ENCODE peak calls at places on chromosomes 11 and 22, in seven cellular contexts. C is stimulated activated CD8-positive, alpha-beta memory T cell treated with anti-CD3 and anti-CD28 coated beads, Interleukin-4, amount 100 ng/mL, for 24 hours; M is trophoblast cell; A is NCI-H1105 treated with DMSO at 0.1 percent for 48 hours; R is epithelial cell of esophagus; Y is H54; X is activated effector memory CD4-positive, alpha-beta T cell treated with anti-CD3 and anti-CD28 coated beads, Interleukin-2, amount 50 U/mL, for 16 hours. L is an unnamed sample.

GRCh38 chr11:129374081-129374992 is 1.3 kb upstream of the BARX2 start:
- DNase-seq in C (no peak), M (no peak), A (no peak), R (peak), Y (no peak), X (no peak), L (no peak)

GRCh38 chr11:131688056-131688693 is 317.8 kb downstream of the NTM start:
- DNase-seq in C (no peak), M (no peak), A (peak), R (peak), Y (peak), X (no peak), L (peak)

GRCh38 chr11:6992457-6993431 is 27.4 kb downstream of the ZNF214 start:
- DNase-seq in C (no peak), M (peak), A (no peak), R (peak), Y (no peak), X (no peak), L (peak)

GRCh38 chr22:36493690-36494110 is 12.3 kb upstream of the TXN2 start:
- DNase-seq in C (no peak), M (no peak), A (no peak), R (no peak), Y (no peak), X (no peak), L (no peak)

GRCh38 chr11:130246719-130247118 is 68.0 kb downstream of the ZBTB44 start:
- DNase-seq in C (no peak), M (no peak), A (no peak), R (peak), Y (no peak), X (no peak), L (no peak)

GRCh38 chr11:19994712-19995111 is 165.6 kb downstream of the DBX1 start:
- DNase-seq in C (no peak), M (no peak), A (no peak), R (no peak), Y (no peak), X (no peak), L (no peak)

GRCh38 chr11:122697636-122698167 is 42.2 kb downstream of the UBASH3B start:
- DNase-seq in C (no peak), M (peak), A (no peak), R (peak), Y (no peak), X (peak), L (peak)

GRCh38 chr11:31445621-31446020 is 63.8 kb downstream of the IMMP1L start:
- DNase-seq in C (no peak), M (peak), A (no peak), R (peak), Y (no peak), X (no peak), L (no peak)

GRCh38 chr11:18312663-18313420 is 9.1 kb downstream of the HPS5 start:
- DNase-seq in C (no peak), M (peak), A (no peak), R (peak), Y (no peak), X (no peak), L (peak)

GRCh38 chr11:102920118-102920684 is 35.3 kb downstream of the MMP13 start:
- DNase-seq in C (no peak), M (no peak), A (no peak), R (no peak), Y (no peak), X (no peak), L (no peak)

GRCh38 chr11:119085523-119085878 is 820 bp downstream of the HMBS start:
- DNase-seq in C (no peak), M (no peak), A (no peak), R (no peak), Y (no peak), X (peak), L (no peak)

GRCh38 chr11:29963796-29964195 is 53.0 kb downstream of the KCNA4 start:
- DNase-seq in C (no peak), M (no peak), A (no peak), R (no peak), Y (no peak), X (no peak), L (no peak)

GRCh38 chr22:43395296-43395695 is 16.5 kb upstream of the MPPED1 start:
- DNase-seq in C (no peak), M (no peak), A (no peak), R (no peak), Y (no peak), X (no peak), L (no peak)

GRCh38 chr22:49464024-49464423 is 363.6 kb downstream of the BRD1 start:
- DNase-seq in C (no peak), M (no peak), A (no peak), R (no peak), Y (no peak), X (no peak), L (no peak)

GRCh38 chr22:28783786-28784671 is 11.5 kb downstream of the CCDC117 start:
- DNase-seq in C (no peak), M (no peak), A (no peak), R (no peak), Y (no peak), X (no peak), L (no peak)

GRCh38 chr22:39592104-39593060 is 21.8 kb downstream of the CACNA1I start:
- DNase-seq in C (no peak), M (no peak), A (no peak), R (peak), Y (peak), X (no peak), L (peak)

GRCh38 chr11:64031001-64031400 is 4.7 kb upstream of the FLRT1 start:
- DNase-seq in C (no peak), M (no peak), A (no peak), R (no peak), Y (no peak), X (no peak), L (no peak)

GRCh38 chr11:109209572-109209971 is 212.4 kb upstream of the C11orf87 start:
- DNase-seq in C (no peak), M (no peak), A (no peak), R (no peak), Y (no peak), X (no peak), L (no peak)

GRCh38 chr11:61294717-61295595 is at the start of gene VWCE:
- DNase-seq in C (peak), M (peak), A (peak), R (peak), Y (peak), X (peak), L (peak)

GRCh38 chr22:17810570-17811116 is 36.4 kb upstream of the BID start:
- DNase-seq in C (no peak), M (no peak), A (no peak), R (no peak), Y (no peak), X (no peak), L (no peak)

GRCh38 chr11:76609736-76610370 is 60.7 kb downstream of the LRRC32 start:
- DNase-seq in C (no peak), M (no peak), A (no peak), R (no peak), Y (no peak), X (no peak), L (no peak)

GRCh38 chr11:103091024-103091423 is 936 bp downstream of the DCUN1D5 start:
- DNase-seq in C (no peak), M (no peak), A (peak), R (peak), Y (no peak), X (no peak), L (peak)

GRCh38 chr11:124080319-124081001 is 34.8 kb upstream of the VWA5A start:
- DNase-seq in C (no peak), M (peak), A (no peak), R (peak), Y (no peak), X (no peak), L (peak)

GRCh38 chr22:19438286-19438685 is 5.9 kb downstream of the MRPL40 start:
- DNase-seq in C (no peak), M (no peak), A (no peak), R (peak), Y (no peak), X (no peak), L (no peak)

GRCh38 chr11:111408789-111409727 is 30.0 kb upstream of the POU2AF1 start:
- DNase-seq in C (no peak), M (no peak), A (no peak), R (no peak), Y (no peak), X (no peak), L (no peak)

GRCh38 chr11:134535029-134536025 is 123.3 kb upstream of the B3GAT1 start:
- DNase-seq in C (no peak), M (no peak), A (no peak), R (no peak), Y (no peak), X (peak), L (no peak)

GRCh38 chr11:120710354-120711187 is 199.0 kb downstream of the GRIK4 start:
- DNase-seq in C (no peak), M (peak), A (no peak), R (peak), Y (peak), X (no peak), L (peak)

GRCh38 chr11:134668796-134669195 is 256.8 kb upstream of the B3GAT1 start:
- DNase-seq in C (no peak), M (no peak), A (no peak), R (no peak), Y (no peak), X (no peak), L (no peak)

GRCh38 chr11:551596-551995 is 8.9 kb downstream of the LMNTD2 start:
- DNase-seq in C (no peak), M (no peak), A (no peak), R (no peak), Y (no peak), X (no peak), L (no peak)

GRCh38 chr11:44992181-44992582 is 41.5 kb upstream of the TP53I11 start:
- DNase-seq in C (no peak), M (no peak), A (no peak), R (no peak), Y (no peak), X (no peak), L (no peak)

GRCh38 chr11:2519517-2519878 is 74.7 kb downstream of the KCNQ1 start:
- DNase-seq in C (no peak), M (no peak), A (no peak), R (no peak), Y (no peak), X (no peak), L (no peak)

GRCh38 chr11:30128269-30128932 is 102.4 kb upstream of the FSHB start:
- DNase-seq in C (no peak), M (no peak), A (peak), R (peak), Y (no peak), X (no peak), L (peak)

GRCh38 chr11:61543606-61544306 is 35.2 kb downstream of the LRRC10B start:
- DNase-seq in C (no peak), M (no peak), A (no peak), R (peak), Y (peak), X (no peak), L (peak)

GRCh38 chr11:114057605-114058004 is 1.9 kb upstream of the ZBTB16 start:
- DNase-seq in C (no peak), M (no peak), A (no peak), R (no peak), Y (no peak), X (no peak), L (no peak)

GRCh38 chr11:17774232-17775034 is 39.9 kb downstream of the KCNC1 start:
- DNase-seq in C (no peak), M (no peak), A (no peak), R (no peak), Y (no peak), X (peak), L (no peak)

GRCh38 chr22:44363214-44363979 is 50.6 kb upstream of the SHISAL1 start:
- DNase-seq in C (no peak), M (peak), A (no peak), R (peak), Y (peak), X (no peak), L (peak)

GRCh38 chr22:16956290-16956689 is 51.7 kb downstream of the GAB4 start:
- DNase-seq in C (no peak), M (no peak), A (no peak), R (no peak), Y (no peak), X (no peak), L (no peak)